ENCODE peak calls at places on chromosomes 4 and X, in four cellular contexts. One of them, this sample, is unnamed.

GRCh38 chr4:118729287-118730286 is 44.4 kb downstream of the METTL14 start:
- DNase-seq in GM12878: no peak
- DNase-seq in GM12891: no peak
- DNase-seq in K562: no peak
- DNase-seq in this sample: no peak

GRCh38 chr4:146699910-146700309 is 61.2 kb downstream of the POU4F2 start:
- DNase-seq in GM12878: no peak
- DNase-seq in GM12891: no peak
- DNase-seq in K562: no peak
- DNase-seq in this sample: no peak

GRCh38 chr4:53113433-53114215 is 251.5 kb downstream of the RASL11B start:
- DNase-seq in GM12878: no peak
- DNase-seq in GM12891: no peak
- DNase-seq in K562: no peak
- DNase-seq in this sample: no peak

GRCh38 chr4:4395849-4396627 is 9.1 kb downstream of the NSG1 start:
- DNase-seq in GM12878: no peak
- DNase-seq in GM12891: no peak
- DNase-seq in K562: no peak
- DNase-seq in this sample: peak; percentile 57

GRCh38 chrX:21800344-21800770 is 39.1 kb upstream of the MBTPS2 start:
- DNase-seq in GM12878: no peak
- DNase-seq in GM12891: no peak
- DNase-seq in K562: no peak
- DNase-seq in this sample: no peak

GRCh38 chr4:188130355-188130754 is 8.9 kb upstream of the TRIML1 start:
- DNase-seq in GM12878: no peak
- DNase-seq in GM12891: no peak
- DNase-seq in K562: no peak
- DNase-seq in this sample: no peak

GRCh38 chr4:48372272-48372671 is 30.9 kb downstream of the SLAIN2 start:
- DNase-seq in GM12878: no peak
- DNase-seq in GM12891: no peak
- DNase-seq in K562: no peak
- DNase-seq in this sample: no peak

GRCh38 chr4:47852121-47852520 is 14.3 kb upstream of the CORIN start:
- DNase-seq in GM12878: no peak
- DNase-seq in GM12891: no peak
- DNase-seq in K562: no peak
- DNase-seq in this sample: no peak

GRCh38 chrX:110267874-110268273 is 50.0 kb downstream of the AMMECR1 start:
- DNase-seq in GM12878: no peak
- DNase-seq in GM12891: no peak
- DNase-seq in K562: no peak
- DNase-seq in this sample: no peak

GRCh38 chr4:53640576-53641459 is 49.5 kb upstream of the LNX1 start:
- DNase-seq in GM12878: peak; percentile 76
- DNase-seq in GM12891: no peak
- DNase-seq in K562: no peak
- DNase-seq in this sample: no peak

GRCh38 chrX:49029876-49030275 is 13.3 kb downstream of the TFE3 start:
- DNase-seq in GM12878: no peak
- DNase-seq in GM12891: no peak
- DNase-seq in K562: peak; percentile 60
- DNase-seq in this sample: no peak

GRCh38 chr4:8739820-8740665 is 131.6 kb downstream of the HMX1 start:
- DNase-seq in GM12878: no peak
- DNase-seq in GM12891: peak; percentile 15
- DNase-seq in K562: no peak
- DNase-seq in this sample: no peak

DNA sequence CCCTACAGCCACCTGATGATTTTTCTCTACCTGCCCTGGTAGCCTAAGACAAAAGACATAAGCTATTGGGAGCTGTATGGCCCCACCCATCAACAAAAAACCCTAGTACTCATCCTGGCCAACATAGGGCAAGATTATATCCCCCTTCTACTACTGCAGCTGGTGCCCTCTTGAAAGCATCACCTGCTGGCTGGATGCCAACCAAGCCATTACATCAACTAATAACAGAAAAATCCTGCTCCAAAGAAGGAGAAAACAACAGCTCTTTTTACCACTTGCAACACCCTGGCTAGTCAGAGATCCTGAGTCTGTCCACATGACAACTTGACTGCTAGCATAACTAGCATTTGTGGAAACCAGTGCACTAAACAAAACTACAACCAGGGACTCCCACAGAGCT is 43.6 kb upstream of the UPRT start:
- DNase-seq in GM12878: no peak
- DNase-seq in GM12891: no peak
- DNase-seq in K562: no peak
- DNase-seq in this sample: no peak
- TF ChIP-seq SPI1 in GM12878: no peak
- TF ChIP-seq SPI1 in GM12891: no peak
- TF ChIP-seq SPI1 in K562: no peak
- TF ChIP-seq SPI1 in this sample: no peak

DNA sequence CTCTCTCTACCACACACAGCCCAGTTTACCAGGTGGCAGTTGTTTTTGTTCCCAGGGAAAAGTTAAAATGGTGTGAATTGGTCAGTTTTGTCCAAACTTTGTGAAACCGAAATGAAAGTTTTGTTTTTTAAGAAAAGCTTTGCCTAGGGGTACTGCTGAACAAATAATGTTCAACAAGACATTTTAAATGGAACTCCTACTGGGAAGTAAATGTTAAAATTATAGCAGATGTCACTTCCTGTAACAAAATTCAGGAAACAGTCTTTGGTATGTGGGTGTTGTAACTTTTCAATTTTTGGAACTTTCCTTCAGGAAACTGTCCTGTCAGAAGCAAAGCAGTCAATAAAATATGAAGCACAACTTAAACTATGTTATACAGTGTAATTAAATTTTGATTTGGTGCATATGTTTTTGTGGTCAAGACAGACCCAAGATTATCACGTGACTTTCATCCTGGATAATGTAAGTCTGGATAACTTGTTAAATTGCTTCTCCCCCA is 79.5 kb downstream of the AFF1 start:
- DNase-seq in GM12878: no peak
- DNase-seq in GM12891: no peak
- DNase-seq in K562: no peak
- DNase-seq in this sample: no peak
- TF ChIP-seq SPI1 in GM12878: no peak
- TF ChIP-seq SPI1 in GM12891: no peak
- TF ChIP-seq SPI1 in K562: no peak
- TF ChIP-seq SPI1 in this sample: no peak

GRCh38 chr4:40559585-40560465 is 69.8 kb downstream of the RBM47 start:
- DNase-seq in GM12878: peak; percentile 64
- DNase-seq in GM12891: no peak
- DNase-seq in K562: no peak
- DNase-seq in this sample: no peak

GRCh38 chr4:40562208-40562607 is 67.5 kb downstream of the RBM47 start:
- DNase-seq in GM12878: no peak
- DNase-seq in GM12891: no peak
- DNase-seq in K562: no peak
- DNase-seq in this sample: peak; percentile 83

GRCh38 chr4:40553995-40554394 is 75.7 kb downstream of the RBM47 start:
- DNase-seq in GM12878: no peak
- DNase-seq in GM12891: no peak
- DNase-seq in K562: no peak
- DNase-seq in this sample: peak; percentile 79

GRCh38 chr4:40555176-40555900 is 74.3 kb downstream of the RBM47 start:
- DNase-seq in GM12878: no peak
- DNase-seq in GM12891: no peak
- DNase-seq in K562: no peak
- DNase-seq in this sample: peak; percentile 29

GRCh38 chr4:40557741-40558140 is 71.9 kb downstream of the RBM47 start:
- DNase-seq in GM12878: no peak
- DNase-seq in GM12891: no peak
- DNase-seq in K562: no peak
- DNase-seq in this sample: peak; percentile 86
- TF ChIP-seq SPI1 in GM12878: no peak
- TF ChIP-seq SPI1 in GM12891: no peak
- TF ChIP-seq SPI1 in K562: no peak
- TF ChIP-seq SPI1 in this sample: no peak

DNA sequence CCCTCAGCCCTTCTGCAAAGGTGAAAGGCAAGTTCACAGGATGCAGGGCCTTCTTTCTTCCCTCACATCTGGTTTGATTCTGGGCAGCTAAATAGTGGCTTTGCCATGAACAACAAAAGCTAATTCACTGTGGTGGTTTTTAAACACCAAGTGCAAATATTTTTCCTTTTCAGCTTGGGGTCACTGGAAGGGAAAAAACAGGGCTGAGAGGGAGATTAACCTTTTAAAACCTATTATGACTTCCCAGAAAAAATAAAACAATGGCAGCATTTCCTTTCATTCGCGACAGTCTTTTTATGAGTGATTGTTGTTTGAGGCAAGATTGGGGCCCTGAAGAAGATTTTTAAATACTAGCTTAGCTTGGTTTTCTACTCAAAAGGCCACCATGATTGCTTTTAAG is 103.7 kb upstream of the SCML1 start:
- DNase-seq in GM12878: no peak
- DNase-seq in GM12891: no peak
- DNase-seq in K562: no peak
- DNase-seq in this sample: no peak
- TF ChIP-seq SPI1 in GM12878: no peak
- TF ChIP-seq SPI1 in GM12891: no peak
- TF ChIP-seq SPI1 in K562: no peak
- TF ChIP-seq SPI1 in this sample: no peak

DNA sequence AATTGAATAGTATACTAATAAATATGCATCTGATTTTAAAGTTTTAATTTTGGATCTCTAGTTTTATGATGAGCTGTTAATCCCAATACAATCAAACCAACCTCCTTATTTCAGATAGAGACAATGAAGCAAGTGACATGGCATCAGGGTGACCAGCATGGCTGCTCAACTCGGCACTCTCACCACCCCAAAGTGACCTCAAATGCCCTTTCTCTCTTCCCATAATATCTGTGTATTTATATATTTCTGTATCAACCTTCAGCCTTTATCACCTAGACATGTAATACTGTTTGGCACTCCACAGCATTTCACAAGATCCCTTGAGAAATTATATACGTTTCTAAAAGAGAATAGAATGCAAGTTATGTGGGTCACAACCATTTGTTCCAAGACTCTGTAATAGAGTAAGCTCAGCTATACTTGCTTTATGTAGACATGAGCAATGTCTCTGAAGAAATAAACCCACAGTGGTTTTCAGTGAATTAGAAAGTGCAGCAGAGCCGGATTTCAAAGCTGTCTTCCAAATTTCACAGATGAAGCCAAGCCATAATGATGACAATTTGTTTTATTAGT is 1623.3 kb upstream of the PABPC4L start:
- DNase-seq in GM12878: no peak
- DNase-seq in GM12891: no peak
- DNase-seq in K562: no peak
- DNase-seq in this sample: no peak
- TF ChIP-seq SPI1 in GM12878: no peak
- TF ChIP-seq SPI1 in GM12891: no peak
- TF ChIP-seq SPI1 in K562: no peak
- TF ChIP-seq SPI1 in this sample: no peak

DNA sequence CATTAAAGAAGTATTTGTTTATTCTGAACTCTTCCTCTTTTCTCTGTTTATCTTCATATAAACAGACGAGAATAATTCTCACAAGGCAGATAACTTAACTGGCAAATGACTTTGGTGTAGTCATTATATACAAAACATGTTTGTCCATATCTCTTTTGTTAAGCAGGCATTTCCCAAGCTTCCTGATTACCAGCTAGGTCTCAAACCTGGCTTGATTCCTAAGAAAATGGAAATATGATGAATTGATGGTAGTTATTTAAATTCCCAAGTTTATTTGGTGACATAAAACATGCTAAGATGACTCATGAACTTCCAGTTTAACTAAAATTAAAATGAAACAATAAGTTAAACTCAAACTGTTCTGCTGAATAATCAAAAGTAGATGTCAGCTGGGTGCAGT is 96.8 kb downstream of the ARSJ start:
- DNase-seq in GM12878: no peak
- DNase-seq in GM12891: no peak
- DNase-seq in K562: no peak
- DNase-seq in this sample: no peak
- TF ChIP-seq SPI1 in GM12878: no peak
- TF ChIP-seq SPI1 in GM12891: no peak
- TF ChIP-seq SPI1 in K562: no peak
- TF ChIP-seq SPI1 in this sample: no peak

This sample was measured in HL-60.